ENCODE peak calls at places on chromosomes 4 and X, in five cellular contexts. H is IMR-90, B is mesenchymal stem cell, K is neuronal stem cell, A is H9. E is an unnamed sample.

GRCh38 chrX:153732406-153732805 is 7.8 kb downstream of the ABCD1 start:
- DNase-seq in A (no peak), B (no peak), K (no peak), H (no peak), E (no peak)

GRCh38 chr4:173246719-173247118 is 78.1 kb downstream of the GALNT7 start:
- DNase-seq in B (no peak), K (no peak), H (no peak), A (no peak), E (no peak)

GRCh38 chrX:133921764-133922389 is 63.5 kb downstream of the GPC3 start:
- DNase-seq in H (peak), K (peak), B (peak), A (peak), E (peak)

GRCh38 chr4:108378164-108378563 is 209.4 kb upstream of the LEF1 start:
- DNase-seq in B (no peak), K (no peak), A (no peak), H (no peak), E (no peak)

GRCh38 chr4:43089730-43090129 is 197.2 kb downstream of the GRXCR1 start:
- DNase-seq in H (peak), A (no peak), K (no peak), B (no peak), E (no peak)

GRCh38 chr4:185793716-185794115 is 18.3 kb downstream of the SORBS2 start:
- DNase-seq in A (no peak), K (no peak), B (no peak), H (no peak), E (no peak)

GRCh38 chr4:7658297-7659204 is 223.8 kb upstream of the PSAPL1 start:
- DNase-seq in A (no peak), K (no peak), B (peak), H (peak), E (no peak)

GRCh38 chrX:154602226-154602625 is 16.9 kb downstream of the CTAG1B start:
- DNase-seq in H (no peak), K (no peak), A (no peak), B (no peak), E (no peak)

GRCh38 chr4:144868309-144868708 is 222.4 kb downstream of the HHIP start:
- DNase-seq in B (no peak), H (no peak), A (no peak), K (no peak), E (no peak)

GRCh38 chr4:75800972-75801371 is 76.6 kb downstream of the USO1 start:
- DNase-seq in A (no peak), B (peak), K (no peak), H (peak), E (no peak)

GRCh38 chrX:41027388-41027787 is 57.9 kb upstream of the USP9X start:
- DNase-seq in K (no peak), A (no peak), H (peak), B (peak), E (no peak)

GRCh38 chrX:2596050-2596449 is 95.0 kb upstream of the CD99 start:
- DNase-seq in A (no peak), K (no peak), B (no peak), H (no peak), E (no peak)

GRCh38 chr4:104418313-104418712 is 76.4 kb downstream of the CXXC4 start:
- DNase-seq in H (no peak), A (no peak), K (no peak), B (no peak), E (no peak)

GRCh38 chrX:140432328-140433025 is 72.4 kb downstream of the SOX3 start:
- DNase-seq in H (no peak), A (no peak), K (no peak), B (no peak), E (no peak)

GRCh38 chr4:139575072-139575471 is 19.1 kb upstream of the SETD7 start:
- DNase-seq in K (no peak), A (no peak), B (no peak), H (no peak), E (peak)

GRCh38 chr4:1205641-1206298 is 33.4 kb upstream of the SPON2 start:
- DNase-seq in H (no peak), K (no peak), B (no peak), A (peak), E (no peak)

GRCh38 chrX:68723491-68724155 is 76.2 kb downstream of the STARD8 start:
- DNase-seq in K (no peak), H (no peak), A (no peak), B (no peak), E (no peak)

GRCh38 chr4:139660518-139661149 is 5.0 kb upstream of the MGST2 start:
- DNase-seq in A (no peak), K (no peak), H (no peak), B (no peak), E (no peak)

GRCh38 chr4:138815811-138816210 is 199.8 kb upstream of the NOCT start:
- DNase-seq in K (no peak), H (no peak), B (no peak), A (no peak), E (no peak)

GRCh38 chr4:7811536-7812190 is 128.0 kb downstream of the AFAP1 start:
- DNase-seq in K (no peak), A (no peak), B (peak), H (peak), E (no peak)

GRCh38 chr4:112813790-112814189 is 176.8 kb downstream of the LARP7 start:
- DNase-seq in H (peak), K (peak), A (no peak), B (peak), E (no peak)

GRCh38 chr4:176762661-176763308 is 29.9 kb downstream of the VEGFC start:
- DNase-seq in A (no peak), B (no peak), K (no peak), H (no peak), E (no peak)

GRCh38 chr4:79576480-79576803 is 168.4 kb upstream of the GK2 start:
- DNase-seq in H (peak), K (peak), B (peak), A (no peak), E (peak)

GRCh38 chr4:166481739-166482138 is 608.7 kb downstream of the TLL1 start:
- DNase-seq in B (no peak), A (no peak), H (no peak), K (no peak), E (no peak)

GRCh38 chr4:123777297-123777859 is 380.8 kb downstream of the SPRY1 start:
- DNase-seq in A (no peak), B (peak), H (peak), K (no peak), E (no peak)

GRCh38 chrX:132017431-132018185 is 5.5 kb upstream of the STK26 start:
- DNase-seq in A (no peak), B (no peak), H (no peak), K (no peak), E (no peak)

GRCh38 chr4:65007841-65008439 is 598.7 kb upstream of the TECRL start:
- DNase-seq in H (no peak), B (peak), A (no peak), K (peak), E (peak)

GRCh38 chr4:10366628-10367027 is 90.6 kb downstream of the ZNF518B start:
- DNase-seq in A (no peak), H (no peak), B (no peak), K (no peak), E (no peak)

GRCh38 chr4:6474705-6475457 is 2.5 kb upstream of the PPP2R2C start:
- DNase-seq in A (peak), H (no peak), B (no peak), K (no peak), E (peak)

GRCh38 chr4:95220205-95221175 is 328.3 kb downstream of the UNC5C start:
- DNase-seq in A (no peak), H (no peak), B (no peak), K (no peak), E (no peak)

GRCh38 chr4:7595883-7596535 is 161.3 kb upstream of the PSAPL1 start:
- DNase-seq in B (no peak), H (no peak), K (no peak), A (no peak), E (no peak)

GRCh38 chr4:8468746-8469535 is 28.4 kb downstream of the TRMT44 start:
- DNase-seq in B (peak), H (peak), K (peak), A (peak), E (peak)

GRCh38 chrX:143940119-143940518 is 56.2 kb downstream of the UBE2NL start:
- DNase-seq in A (no peak), K (no peak), H (no peak), B (no peak), E (no peak)

GRCh38 chr4:169238445-169238844 is 32.3 kb downstream of the SH3RF1 start:
- DNase-seq in K (no peak), H (peak), A (no peak), B (no peak), E (no peak)

DNA sequence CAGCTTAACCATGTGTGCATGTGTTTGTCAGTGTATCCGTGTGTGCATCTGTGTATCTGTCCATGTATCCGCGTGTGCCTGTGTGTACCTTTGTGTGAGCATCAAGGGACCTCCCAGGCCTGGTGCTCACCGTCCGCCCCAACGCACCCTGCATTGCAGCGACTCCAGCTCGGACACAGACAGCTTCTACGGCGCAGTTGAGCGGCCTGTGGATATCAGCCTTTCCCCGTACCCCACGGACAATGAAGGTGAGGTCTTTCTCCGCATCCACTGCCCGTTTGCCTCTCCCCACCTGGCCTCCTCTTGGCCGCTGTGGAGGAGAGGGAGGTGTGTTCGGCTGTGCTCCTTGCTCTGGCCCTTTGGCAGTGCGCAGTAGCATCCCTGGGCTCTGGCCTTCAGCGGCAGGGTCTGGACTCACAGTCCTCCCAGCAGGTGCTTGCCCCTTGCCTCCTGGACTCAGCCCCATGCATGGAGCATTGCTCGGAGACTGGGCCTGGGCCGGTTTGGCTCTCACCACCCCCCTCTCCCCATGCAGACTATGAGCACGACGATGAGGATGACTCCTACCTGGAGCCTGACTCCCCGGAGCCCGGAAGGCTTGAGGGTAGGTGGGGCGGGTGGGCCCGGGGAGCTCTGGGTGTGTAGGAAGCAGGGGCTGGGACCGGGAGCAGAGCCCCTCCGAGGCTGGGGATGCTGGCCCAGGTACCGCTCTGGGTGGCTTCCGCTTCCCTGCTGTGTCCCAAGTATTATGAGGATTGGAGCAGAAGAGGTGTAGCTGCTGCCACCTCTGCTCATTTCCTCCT is 16.4 kb upstream of the ADD1 start:
- DNase-seq in H (no peak), K (no peak), A (no peak), B (no peak), E (no peak)
- H3K23ac ChIP-seq in H (no peak), K (peak), A (no peak), B (peak), E (no peak)

GRCh38 chr4:184784628-184785257 is 41.0 kb downstream of the ACSL1 start:
- DNase-seq in B (no peak), H (no peak), A (no peak), K (no peak), E (no peak)
- H4K8ac ChIP-seq in B (no peak), H (no peak), A (peak), K (no peak), E (no peak)

GRCh38 chr4:143667461-143667860 is 33.0 kb downstream of the FREM3 start:
- DNase-seq in B (no peak), K (no peak), H (peak), A (no peak), E (no peak)
- H3K23ac ChIP-seq in B (no peak), K (no peak), H (no peak), A (no peak), E (no peak)

DNA sequence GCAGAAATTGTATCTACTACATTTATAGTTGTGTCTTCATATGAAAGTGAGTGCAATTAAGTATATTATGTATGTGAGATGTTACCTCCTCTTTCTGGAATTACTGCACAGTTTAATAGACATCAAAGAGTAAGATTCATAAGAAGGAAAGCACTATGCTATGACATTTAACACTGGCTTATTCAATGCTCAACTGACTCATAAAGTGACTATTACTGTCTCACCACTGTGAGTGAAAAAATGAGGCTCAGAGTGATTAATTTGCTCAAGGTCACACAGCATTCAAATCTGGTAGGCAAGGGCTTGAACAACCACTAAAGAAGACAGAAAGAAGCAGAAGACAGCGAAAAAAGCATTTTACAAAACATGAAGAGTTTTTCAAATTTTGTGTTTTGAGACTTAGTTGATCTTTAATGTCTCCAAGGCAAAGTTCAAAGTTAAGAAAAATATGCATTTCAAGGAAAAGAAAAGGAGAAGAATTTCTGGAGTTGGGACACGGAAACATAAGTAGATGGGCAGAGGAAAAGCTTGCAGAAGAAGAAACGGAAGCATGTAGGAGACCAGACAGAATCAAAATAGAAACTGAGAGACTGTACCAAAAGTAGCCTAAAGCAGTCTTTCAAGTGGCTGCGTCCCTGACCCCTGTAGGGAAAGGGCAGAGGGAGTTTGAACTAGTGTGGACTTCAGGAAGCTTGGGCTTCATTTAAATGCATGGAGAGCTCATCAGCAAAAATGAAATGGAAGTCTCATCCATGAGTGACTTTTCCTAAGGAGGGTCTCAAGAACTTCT is 66.3 kb downstream of the KCNIP4 start:
- DNase-seq in A (no peak), B (peak), K (no peak), H (peak), E (no peak)
- H4K8ac ChIP-seq in A (no peak), B (no peak), K (no peak), H (no peak), E (no peak)

E was measured in mesendoderm.